ENCODE peak calls at places on chromosome 17, in six cellular contexts. A is fibroblast of lung, R is OCI-LY7, I is PC-3, F is HCT116, G is PC-9. O is an unnamed sample.

GRCh38 chr17:65750678-65751077 is 189.2 kb upstream of the AXIN2 start:
- DNase-seq in A (peak; percentile 88), R (peak; percentile 1), I (peak; percentile 99), F (peak; percentile 93), G (peak; percentile 89), O (peak; percentile 54)

GRCh38 chr17:17782425-17783120 is 54.2 kb downstream of the SREBF1 start:
- DNase-seq in A (no peak), R (peak; percentile 52), I (peak; percentile 16), F (no peak), G (no peak), O (no peak)

GRCh38 chr17:78629436-78629995 is 52.3 kb upstream of the DNAH17 start:
- DNase-seq in A (no peak), R (no peak), I (no peak), F (no peak), G (no peak), O (no peak)

GRCh38 chr17:4634981-4635380 is 6.5 kb downstream of the ALOX15 start:
- DNase-seq in A (no peak), R (no peak), I (no peak), F (no peak), G (no peak), O (no peak)

GRCh38 chr17:45090711-45091110 is 29.6 kb downstream of the NMT1 start:
- DNase-seq in A (no peak), R (no peak), I (no peak), F (no peak), G (no peak), O (no peak)

GRCh38 chr17:73420897-73421296 is 109.1 kb upstream of the CDC42EP4 start:
- DNase-seq in A (no peak), R (peak; percentile 34), I (peak; percentile 99), F (peak; percentile 77), G (peak; percentile 75), O (peak; percentile 93)

GRCh38 chr17:42655528-42655927 is 3.6 kb upstream of the TUBG2 start:
- DNase-seq in A (peak; percentile 74), R (no peak), I (no peak), F (no peak), G (no peak), O (no peak)

GRCh38 chr17:42475121-42475520 is 16.4 kb downstream of the ATP6V0A1 start:
- DNase-seq in A (no peak), R (no peak), I (no peak), F (no peak), G (no peak), O (no peak)

GRCh38 chr17:78956254-78956653 is 23.5 kb downstream of the LGALS3BP start:
- DNase-seq in A (no peak), R (no peak), I (no peak), F (no peak), G (peak; percentile 61), O (no peak)

GRCh38 chr17:56887552-56888467 is 26.0 kb downstream of the TRIM25 start:
- DNase-seq in A (peak; percentile 14), R (no peak), I (peak; percentile 57), F (peak; percentile 31), G (peak; percentile 54), O (no peak)

GRCh38 chr17:51079049-51079448 is 41.6 kb downstream of the SPAG9 start:
- DNase-seq in A (peak; percentile 69), R (no peak), I (peak; percentile 64), F (no peak), G (no peak), O (no peak)

GRCh38 chr17:5678171-5678570 is 93.9 kb upstream of the NLRP1 start:
- DNase-seq in A (no peak), R (no peak), I (no peak), F (no peak), G (no peak), O (no peak)

GRCh38 chr17:73018599-73018998 is 73.9 kb downstream of the SLC39A11 start:
- DNase-seq in A (no peak), R (no peak), I (no peak), F (no peak), G (no peak), O (no peak)

GRCh38 chr17:80769516-80769915 is 222.1 kb upstream of the CHMP6 start:
- DNase-seq in A (no peak), R (no peak), I (no peak), F (no peak), G (no peak), O (no peak)

GRCh38 chr17:52751051-52751450 is 592.5 kb upstream of the CA10 start:
- DNase-seq in A (no peak), R (no peak), I (no peak), F (no peak), G (no peak), O (no peak)

GRCh38 chr17:41920580-41920955 is 1.8 kb upstream of the ACLY start:
- DNase-seq in A (no peak), R (no peak), I (no peak), F (no peak), G (no peak), O (no peak)

GRCh38 chr17:28963212-28963611 is 11.9 kb upstream of the PHF12 start:
- DNase-seq in A (no peak), R (no peak), I (no peak), F (no peak), G (no peak), O (no peak)

GRCh38 chr17:50872710-50873424 is 6.7 kb upstream of the TOB1 start:
- DNase-seq in A (peak; percentile 48), R (no peak), I (no peak), F (no peak), G (no peak), O (no peak)

GRCh38 chr17:39722965-39723848 is 7.1 kb downstream of the MIEN1 start:
- DNase-seq in A (no peak), R (no peak), I (no peak), F (no peak), G (no peak), O (no peak)

GRCh38 chr17:81387235-81388060 is 7.8 kb upstream of the BAHCC1 start:
- DNase-seq in A (peak; percentile 71), R (no peak), I (peak; percentile 64), F (no peak), G (no peak), O (no peak)

GRCh38 chr17:851986-852385 is 69.8 kb downstream of the MRM3 start:
- DNase-seq in A (no peak), R (no peak), I (no peak), F (no peak), G (no peak), O (no peak)

GRCh38 chr17:17907469-17907868 is 64.7 kb downstream of the TOM1L2 start:
- DNase-seq in A (no peak), R (no peak), I (no peak), F (no peak), G (no peak), O (no peak)

GRCh38 chr17:40329981-40330794 is 21.2 kb downstream of the RARA start:
- DNase-seq in A (no peak), R (no peak), I (no peak), F (no peak), G (peak; percentile 16), O (no peak)

GRCh38 chr17:56960596-56961538 is at the start of gene COIL:
- DNase-seq in A (peak; percentile 91), R (peak; percentile 95), I (peak; percentile 98), F (peak; percentile 93), G (peak; percentile 80), O (no peak)

DNA sequence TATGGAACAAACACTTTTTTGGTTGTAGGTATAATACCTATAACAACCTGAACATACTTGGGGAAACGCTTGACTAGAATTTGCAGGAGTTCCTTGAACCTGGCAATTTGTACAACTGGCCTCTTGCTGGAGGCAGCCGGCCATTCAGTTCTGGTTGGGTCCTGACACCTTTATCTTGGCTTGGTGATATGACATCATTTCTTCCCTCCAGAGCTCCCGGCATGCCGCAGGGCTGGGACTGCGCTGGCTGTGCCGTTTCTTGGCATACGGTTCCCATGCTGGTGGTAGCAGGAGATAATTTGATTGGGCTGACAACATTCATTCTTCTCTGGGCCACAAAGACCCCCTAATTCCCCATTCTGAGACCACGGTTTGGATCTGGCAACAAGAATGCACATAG is 87.5 kb downstream of the ASIC2 start:
- DNase-seq in A (no peak), R (no peak), I (no peak), F (no peak), G (no peak), O (no peak)
- H3K27ac ChIP-seq in A (no peak overlapping the region), R (no peak overlapping the region), I (no peak overlapping the region), F (no peak overlapping the region), G (no peak overlapping the region), O (no peak overlapping the region)

DNA sequence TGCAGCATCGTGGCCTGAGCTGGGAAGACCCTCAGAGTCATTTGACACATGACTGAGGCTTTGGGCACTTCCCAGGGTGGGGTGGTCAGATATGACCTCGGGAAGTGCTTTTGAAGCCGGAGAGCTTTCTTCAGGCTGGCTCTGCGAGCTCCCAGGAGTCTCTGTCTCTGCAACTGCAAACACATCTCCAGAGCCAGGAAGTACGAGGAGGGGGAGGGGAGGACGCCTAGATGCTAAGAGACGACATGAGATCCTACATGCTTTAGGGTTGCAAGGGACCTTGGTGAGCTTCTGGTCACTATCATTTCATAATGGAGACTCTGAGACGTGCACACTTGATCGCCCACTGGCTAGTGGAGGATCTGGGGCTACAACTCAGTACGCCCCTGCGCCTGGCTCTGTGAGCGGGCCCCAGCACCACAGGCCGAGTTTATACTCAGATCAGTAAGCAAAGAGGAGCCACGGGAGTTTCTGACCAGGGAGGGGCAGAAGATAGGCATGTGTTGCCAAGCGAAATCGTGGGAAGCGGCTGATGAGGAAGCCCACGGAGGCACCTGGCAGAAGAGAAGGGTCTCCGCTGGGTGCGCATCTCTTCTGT is 527 bp upstream of the MGAT5B start:
- DNase-seq in A (peak; percentile 48), R (peak; percentile 67), I (peak; percentile 74), F (no peak), G (no peak), O (no peak)
- H2AFZ ChIP-seq in A (peak overlapping the region; percentile 67), R (peak overlapping the region; percentile 95), I (peak overlapping the region; percentile 95), F (peak overlapping the region; percentile 46), G (no peak overlapping the region), O (no peak overlapping the region)

GRCh38 chr17:27360507-27360906 is 66.6 kb downstream of the WSB1 start:
- DNase-seq in A (no peak), R (no peak), I (no peak), F (no peak), G (no peak), O (no peak)

GRCh38 chr17:27362909-27363308 is 69.0 kb downstream of the WSB1 start:
- DNase-seq in A (no peak), R (no peak), I (no peak), F (no peak), G (no peak), O (no peak)

GRCh38 chr17:27363322-27363721 is 69.4 kb downstream of the WSB1 start:
- DNase-seq in A (no peak), R (no peak), I (no peak), F (no peak), G (no peak), O (no peak)

GRCh38 chr17:27361695-27362094 is 67.8 kb downstream of the WSB1 start:
- DNase-seq in A (no peak), R (no peak), I (no peak), F (no peak), G (no peak), O (no peak)

DNA sequence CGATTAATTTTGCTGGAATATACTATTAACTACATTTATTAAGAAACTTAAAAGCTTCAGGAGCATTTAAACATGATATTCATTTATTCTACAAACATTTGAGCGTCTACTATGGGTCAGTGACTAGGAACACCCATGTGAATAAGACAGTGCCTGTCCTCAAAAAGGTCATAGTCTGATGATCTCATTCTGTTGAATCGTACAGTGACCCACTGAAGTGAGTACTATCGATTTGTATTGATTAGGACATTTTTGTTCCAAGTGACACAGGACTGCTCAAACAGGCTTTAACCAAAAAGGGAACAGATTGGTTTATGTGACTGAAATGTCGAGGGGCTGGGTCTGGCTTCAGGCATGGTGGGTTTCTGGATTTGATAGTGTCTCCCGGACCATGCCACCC is 68.6 kb downstream of the WSB1 start:
- DNase-seq in A (no peak), R (no peak), I (no peak), F (no peak), G (no peak), O (no peak)
- H3K27ac ChIP-seq in A (no peak overlapping the region), R (no peak overlapping the region), I (no peak overlapping the region), F (no peak overlapping the region), G (no peak overlapping the region), O (no peak overlapping the region)

GRCh38 chr17:58006563-58006923 is 503 bp downstream of the SRSF1 start:
- DNase-seq in A (peak; percentile 81), R (peak; percentile 73), I (peak; percentile 74), F (peak; percentile 49), G (no peak), O (no peak)
- H2AFZ ChIP-seq in A (no peak overlapping the region), R (no peak overlapping the region), I (peak overlapping the region; percentile 88), F (no peak overlapping the region), G (peak overlapping the region; percentile 92), O (peak overlapping the region; percentile 89)